ENCODE peak calls at places on chromosomes 11 and 22, in four cellular contexts. One of them, this sample, is unnamed.

GRCh38 chr11:96376796-96377195 is 12.9 kb downstream of the CCDC82 start:
- DNase-seq in T-helper 1 cell: no peak
- DNase-seq in non-pigmented ciliary epithelial cell: no peak
- DNase-seq in stimulated activated CD8-positive, alpha-beta memory T cell treated with anti-CD3 and anti-CD28 coated beads, Interleukin-15, amount 100 ng/mL, for 1 hour: no peak
- DNase-seq in this sample: no peak

GRCh38 chr11:72391638-72392423 is 42.5 kb downstream of the CLPB start:
- DNase-seq in non-pigmented ciliary epithelial cell: no peak
- DNase-seq in stimulated activated CD8-positive, alpha-beta memory T cell treated with anti-CD3 and anti-CD28 coated beads, Interleukin-15, amount 100 ng/mL, for 1 hour: no peak
- DNase-seq in T-helper 1 cell: no peak
- DNase-seq in this sample: no peak

GRCh38 chr11:28303477-28304191 is 195.4 kb downstream of the METTL15 start:
- DNase-seq in T-helper 1 cell: no peak
- DNase-seq in non-pigmented ciliary epithelial cell: no peak
- DNase-seq in stimulated activated CD8-positive, alpha-beta memory T cell treated with anti-CD3 and anti-CD28 coated beads, Interleukin-15, amount 100 ng/mL, for 1 hour: no peak
- DNase-seq in this sample: no peak

GRCh38 chr11:1937616-1938342 is 9.4 kb upstream of the MRPL23 start:
- DNase-seq in T-helper 1 cell: no peak
- DNase-seq in non-pigmented ciliary epithelial cell: no peak
- DNase-seq in stimulated activated CD8-positive, alpha-beta memory T cell treated with anti-CD3 and anti-CD28 coated beads, Interleukin-15, amount 100 ng/mL, for 1 hour: no peak
- DNase-seq in this sample: no peak

GRCh38 chr22:29838599-29838956 is 504 bp upstream of the ASCC2 start:
- DNase-seq in non-pigmented ciliary epithelial cell: no peak
- DNase-seq in T-helper 1 cell: no peak
- DNase-seq in stimulated activated CD8-positive, alpha-beta memory T cell treated with anti-CD3 and anti-CD28 coated beads, Interleukin-15, amount 100 ng/mL, for 1 hour: no peak
- DNase-seq in this sample: no peak

GRCh38 chr22:48496226-48496845 is 1331.3 kb downstream of the BRD1 start:
- DNase-seq in non-pigmented ciliary epithelial cell: no peak
- DNase-seq in T-helper 1 cell: no peak
- DNase-seq in stimulated activated CD8-positive, alpha-beta memory T cell treated with anti-CD3 and anti-CD28 coated beads, Interleukin-15, amount 100 ng/mL, for 1 hour: no peak
- DNase-seq in this sample: no peak

GRCh38 chr11:45880772-45881570 is 4.5 kb upstream of the MAPK8IP1 start:
- DNase-seq in stimulated activated CD8-positive, alpha-beta memory T cell treated with anti-CD3 and anti-CD28 coated beads, Interleukin-15, amount 100 ng/mL, for 1 hour: no peak
- DNase-seq in non-pigmented ciliary epithelial cell: no peak
- DNase-seq in T-helper 1 cell: no peak
- DNase-seq in this sample: no peak

GRCh38 chr11:6979365-6979764 is 40.8 kb downstream of the ZNF214 start:
- DNase-seq in stimulated activated CD8-positive, alpha-beta memory T cell treated with anti-CD3 and anti-CD28 coated beads, Interleukin-15, amount 100 ng/mL, for 1 hour: no peak
- DNase-seq in T-helper 1 cell: no peak
- DNase-seq in non-pigmented ciliary epithelial cell: no peak
- DNase-seq in this sample: no peak

GRCh38 chr11:20163778-20164133 is 3.5 kb upstream of the DBX1 start:
- DNase-seq in stimulated activated CD8-positive, alpha-beta memory T cell treated with anti-CD3 and anti-CD28 coated beads, Interleukin-15, amount 100 ng/mL, for 1 hour: no peak
- DNase-seq in non-pigmented ciliary epithelial cell: no peak
- DNase-seq in T-helper 1 cell: no peak
- DNase-seq in this sample: no peak

This sample was measured in T-helper 9 cell.